ENCODE peak calls at places on chromosomes 1 and 21, in seven cellular contexts. One of them, this sample, is unnamed. For H3K4me1, the result is how much of the 10 kb centered on the place peaks cover.

GRCh38 chr1:220271706-220272046 is 577 bp downstream of the RAB3GAP2 start:
- DNase-seq in colonic mucosa: peak
- DNase-seq in HepG2: no peak
- DNase-seq in fibroblast of lung: peak
- DNase-seq in GM23248: peak
- DNase-seq in HCT116: peak
- DNase-seq in Karpas-422: no peak
- DNase-seq in this sample: peak

GRCh38 chr1:23854568-23854967 is 13.5 kb downstream of the FUCA1 start:
- DNase-seq in Karpas-422: peak
- DNase-seq in HCT116: no peak
- DNase-seq in colonic mucosa: no peak
- DNase-seq in fibroblast of lung: no peak
- DNase-seq in GM23248: peak
- DNase-seq in HepG2: peak
- DNase-seq in this sample: peak

GRCh38 chr1:7036393-7036792 is 251.1 kb downstream of the CAMTA1 start:
- DNase-seq in Karpas-422: no peak
- DNase-seq in colonic mucosa: no peak
- DNase-seq in HCT116: no peak
- DNase-seq in GM23248: no peak
- DNase-seq in fibroblast of lung: no peak
- DNase-seq in HepG2: no peak
- DNase-seq in this sample: no peak

GRCh38 chr1:3858231-3858981 is 1.1 kb downstream of the DFFB start:
- DNase-seq in fibroblast of lung: peak
- DNase-seq in Karpas-422: peak
- DNase-seq in colonic mucosa: no peak
- DNase-seq in HCT116: no peak
- DNase-seq in HepG2: peak
- DNase-seq in GM23248: peak
- DNase-seq in this sample: peak

GRCh38 chr1:175204285-175204684 is 11.7 kb upstream of the KIAA0040 start:
- DNase-seq in GM23248: no peak
- DNase-seq in fibroblast of lung: no peak
- DNase-seq in HepG2: no peak
- DNase-seq in HCT116: no peak
- DNase-seq in Karpas-422: no peak
- DNase-seq in colonic mucosa: no peak
- DNase-seq in this sample: no peak

GRCh38 chr1:161374373-161374772 is 6.7 kb upstream of the CFAP126 start:
- DNase-seq in colonic mucosa: no peak
- DNase-seq in fibroblast of lung: no peak
- DNase-seq in HCT116: no peak
- DNase-seq in GM23248: peak
- DNase-seq in Karpas-422: peak
- DNase-seq in HepG2: peak
- DNase-seq in this sample: no peak

GRCh38 chr1:26584022-26584485 is 54.5 kb downstream of the RPS6KA1 start:
- DNase-seq in GM23248: peak
- DNase-seq in HCT116: peak
- DNase-seq in HepG2: no peak
- DNase-seq in colonic mucosa: no peak
- DNase-seq in Karpas-422: peak
- DNase-seq in fibroblast of lung: no peak
- DNase-seq in this sample: no peak

GRCh38 chr1:153688283-153688682 is 9.8 kb downstream of the NPR1 start:
- DNase-seq in HCT116: no peak
- DNase-seq in fibroblast of lung: no peak
- DNase-seq in colonic mucosa: no peak
- DNase-seq in HepG2: no peak
- DNase-seq in GM23248: no peak
- DNase-seq in Karpas-422: no peak
- DNase-seq in this sample: no peak

GRCh38 chr1:234955107-234955731 is 173.4 kb downstream of the TOMM20 start:
- DNase-seq in HepG2: no peak
- DNase-seq in fibroblast of lung: peak
- DNase-seq in colonic mucosa: peak
- DNase-seq in GM23248: no peak
- DNase-seq in HCT116: no peak
- DNase-seq in Karpas-422: no peak
- DNase-seq in this sample: no peak

GRCh38 chr21:37036177-37036576 is 29.7 kb downstream of the RIPPLY3 start:
- DNase-seq in fibroblast of lung: no peak
- DNase-seq in GM23248: no peak
- DNase-seq in HepG2: no peak
- DNase-seq in HCT116: no peak
- DNase-seq in colonic mucosa: no peak
- DNase-seq in Karpas-422: no peak
- DNase-seq in this sample: no peak

GRCh38 chr1:42743302-42744029 is 3.4 kb upstream of the CLDN19 start:
- DNase-seq in GM23248: no peak
- DNase-seq in Karpas-422: no peak
- DNase-seq in fibroblast of lung: no peak
- DNase-seq in colonic mucosa: no peak
- DNase-seq in HCT116: no peak
- DNase-seq in HepG2: no peak
- DNase-seq in this sample: peak

GRCh38 chr1:33029209-33029608 is 7.5 kb downstream of the AK2 start:
- DNase-seq in HepG2: no peak
- DNase-seq in HCT116: no peak
- DNase-seq in colonic mucosa: no peak
- DNase-seq in fibroblast of lung: no peak
- DNase-seq in Karpas-422: no peak
- DNase-seq in GM23248: no peak
- DNase-seq in this sample: no peak

GRCh38 chr1:6109688-6110087 is 64.0 kb downstream of the KCNAB2 start:
- DNase-seq in HCT116: no peak
- DNase-seq in colonic mucosa: no peak
- DNase-seq in HepG2: no peak
- DNase-seq in GM23248: no peak
- DNase-seq in fibroblast of lung: no peak
- DNase-seq in Karpas-422: no peak
- DNase-seq in this sample: no peak

GRCh38 chr1:209870151-209870831 is 42.5 kb downstream of the UTP25 start:
- DNase-seq in Karpas-422: no peak
- DNase-seq in GM23248: peak
- DNase-seq in HepG2: no peak
- DNase-seq in fibroblast of lung: peak
- DNase-seq in colonic mucosa: no peak
- DNase-seq in HCT116: no peak
- DNase-seq in this sample: peak

GRCh38 chr1:202710070-202711025 is at the start of gene SYT2:
- DNase-seq in GM23248: peak
- DNase-seq in colonic mucosa: peak
- DNase-seq in fibroblast of lung: peak
- DNase-seq in HCT116: no peak
- DNase-seq in Karpas-422: no peak
- DNase-seq in HepG2: no peak
- DNase-seq in this sample: peak

GRCh38 chr1:225378880-225379279 is 49.0 kb downstream of the LBR start:
- DNase-seq in Karpas-422: no peak
- DNase-seq in HCT116: no peak
- DNase-seq in colonic mucosa: no peak
- DNase-seq in GM23248: peak
- DNase-seq in fibroblast of lung: peak
- DNase-seq in HepG2: peak
- DNase-seq in this sample: no peak

GRCh38 chr1:73781257-73781656 is 416.7 kb downstream of the LRRIQ3 start:
- DNase-seq in HCT116: no peak
- DNase-seq in HepG2: peak
- DNase-seq in fibroblast of lung: peak
- DNase-seq in GM23248: no peak
- DNase-seq in Karpas-422: no peak
- DNase-seq in colonic mucosa: peak
- DNase-seq in this sample: no peak

GRCh38 chr1:162381383-162381782 is at the start of gene C1orf226:
- DNase-seq in colonic mucosa: peak
- DNase-seq in fibroblast of lung: peak
- DNase-seq in Karpas-422: no peak
- DNase-seq in HepG2: no peak
- DNase-seq in HCT116: peak
- DNase-seq in GM23248: peak
- DNase-seq in this sample: no peak

GRCh38 chr1:44484155-44484688 is 79.2 kb downstream of the RNF220 start:
- DNase-seq in Karpas-422: no peak
- DNase-seq in colonic mucosa: no peak
- DNase-seq in GM23248: peak
- DNase-seq in fibroblast of lung: peak
- DNase-seq in HCT116: no peak
- DNase-seq in HepG2: peak
- DNase-seq in this sample: no peak

GRCh38 chr1:244662604-244663003 is 9.7 kb downstream of the DESI2 start:
- DNase-seq in fibroblast of lung: no peak
- DNase-seq in GM23248: peak
- DNase-seq in Karpas-422: peak
- DNase-seq in HepG2: no peak
- DNase-seq in HCT116: no peak
- DNase-seq in colonic mucosa: no peak
- DNase-seq in this sample: no peak

GRCh38 chr1:244655186-244655585 is 2.3 kb downstream of the DESI2 start:
- DNase-seq in GM23248: no peak
- DNase-seq in colonic mucosa: no peak
- DNase-seq in HCT116: no peak
- DNase-seq in HepG2: no peak
- DNase-seq in Karpas-422: no peak
- DNase-seq in fibroblast of lung: no peak
- DNase-seq in this sample: no peak

GRCh38 chr1:244660595-244660994 is 7.7 kb downstream of the DESI2 start:
- DNase-seq in GM23248: no peak
- DNase-seq in fibroblast of lung: no peak
- DNase-seq in HCT116: no peak
- DNase-seq in colonic mucosa: no peak
- DNase-seq in HepG2: no peak
- DNase-seq in Karpas-422: no peak
- DNase-seq in this sample: no peak

GRCh38 chr1:244657421-244657820 is 4.5 kb downstream of the DESI2 start:
- DNase-seq in HepG2: no peak
- DNase-seq in fibroblast of lung: no peak
- DNase-seq in colonic mucosa: no peak
- DNase-seq in HCT116: no peak
- DNase-seq in Karpas-422: no peak
- DNase-seq in GM23248: no peak
- DNase-seq in this sample: no peak

GRCh38 chr1:244659694-244660093 is 6.8 kb downstream of the DESI2 start:
- DNase-seq in HCT116: no peak
- DNase-seq in GM23248: no peak
- DNase-seq in colonic mucosa: no peak
- DNase-seq in Karpas-422: no peak
- DNase-seq in fibroblast of lung: no peak
- DNase-seq in HepG2: peak
- DNase-seq in this sample: peak
- H3K4me1 ChIP-seq in HCT116: under half
- H3K4me1 ChIP-seq in GM23248: under half
- H3K4me1 ChIP-seq in colonic mucosa: under half
- H3K4me1 ChIP-seq in Karpas-422: half or more
- H3K4me1 ChIP-seq in fibroblast of lung: under half
- H3K4me1 ChIP-seq in HepG2: half or more
- H3K4me1 ChIP-seq in this sample: under half

DNA sequence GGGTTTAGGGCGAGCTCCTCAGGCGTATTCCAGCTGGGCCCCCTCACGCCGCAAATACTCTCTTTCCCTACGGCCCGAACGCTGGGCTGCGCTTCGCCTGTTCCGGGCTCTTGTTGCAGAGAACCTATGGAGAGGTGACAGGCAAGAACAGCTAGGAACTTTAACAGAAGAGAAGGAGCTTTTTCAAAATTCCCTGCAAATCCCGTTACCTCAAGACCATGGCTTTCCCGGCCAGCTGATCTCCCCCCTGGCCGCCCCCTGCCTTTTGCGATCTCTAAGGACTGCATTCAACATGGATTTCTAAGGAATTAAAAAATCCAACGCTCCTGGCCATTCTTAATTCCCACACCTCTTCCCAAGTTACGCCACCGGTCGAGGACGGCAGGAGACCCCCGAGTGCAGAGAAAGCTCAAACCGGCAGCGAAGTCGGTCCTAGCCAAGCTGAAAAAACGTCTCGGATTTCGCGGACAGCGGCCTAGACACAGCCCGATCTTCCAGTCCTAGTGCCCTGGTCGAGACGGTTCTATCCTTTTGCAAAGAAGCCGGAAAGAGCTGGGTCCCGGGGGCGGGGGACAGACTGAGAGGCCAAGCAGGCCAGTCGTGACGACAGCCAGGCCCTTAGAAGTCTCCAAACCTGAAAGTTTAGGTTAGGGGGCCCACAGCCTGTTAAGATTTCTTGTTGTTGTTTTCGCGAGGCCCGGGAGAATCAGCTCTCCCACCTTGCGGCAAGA is 1.0 kb upstream of the TBX15 start:
- DNase-seq in colonic mucosa: no peak
- DNase-seq in HCT116: no peak
- DNase-seq in GM23248: peak
- DNase-seq in HepG2: no peak
- DNase-seq in fibroblast of lung: no peak
- DNase-seq in Karpas-422: no peak
- DNase-seq in this sample: no peak
- H3K4me3 ChIP-seq in colonic mucosa: no peak
- H3K4me3 ChIP-seq in HCT116: no peak
- H3K4me3 ChIP-seq in GM23248: peak
- H3K4me3 ChIP-seq in HepG2: no peak
- H3K4me3 ChIP-seq in fibroblast of lung: no peak
- H3K4me3 ChIP-seq in Karpas-422: no peak
- H3K4me3 ChIP-seq in this sample: peak

DNA sequence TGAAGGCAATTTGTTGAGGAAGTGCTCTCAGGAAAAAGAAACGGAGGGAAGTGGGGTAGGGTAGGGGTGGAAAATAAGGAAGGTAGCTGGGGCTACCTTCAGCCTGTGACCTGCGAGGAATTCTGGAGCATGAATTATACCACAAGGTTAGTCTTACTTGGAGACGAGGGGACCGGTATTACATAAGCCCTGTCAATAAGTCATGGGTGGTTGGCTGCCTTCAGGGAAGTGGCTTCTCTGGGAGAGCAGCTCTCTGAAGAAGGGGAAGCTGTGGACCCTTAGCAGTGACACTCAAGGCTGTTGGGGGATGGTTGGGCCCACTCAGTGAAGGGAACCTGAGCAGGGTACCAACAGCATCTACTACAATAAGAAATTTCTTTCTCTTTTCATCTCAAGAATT is 111.3 kb downstream of the TNFSF18 start:
- DNase-seq in GM23248: no peak
- DNase-seq in HCT116: no peak
- DNase-seq in colonic mucosa: no peak
- DNase-seq in Karpas-422: no peak
- DNase-seq in HepG2: no peak
- DNase-seq in fibroblast of lung: no peak
- DNase-seq in this sample: no peak
- H3K9ac ChIP-seq in GM23248: no peak
- H3K9ac ChIP-seq in HCT116: no peak
- H3K9ac ChIP-seq in colonic mucosa: no peak
- H3K9ac ChIP-seq in Karpas-422: no peak
- H3K9ac ChIP-seq in HepG2: no peak
- H3K9ac ChIP-seq in fibroblast of lung: no peak
- H3K9ac ChIP-seq in this sample: no peak

DNA sequence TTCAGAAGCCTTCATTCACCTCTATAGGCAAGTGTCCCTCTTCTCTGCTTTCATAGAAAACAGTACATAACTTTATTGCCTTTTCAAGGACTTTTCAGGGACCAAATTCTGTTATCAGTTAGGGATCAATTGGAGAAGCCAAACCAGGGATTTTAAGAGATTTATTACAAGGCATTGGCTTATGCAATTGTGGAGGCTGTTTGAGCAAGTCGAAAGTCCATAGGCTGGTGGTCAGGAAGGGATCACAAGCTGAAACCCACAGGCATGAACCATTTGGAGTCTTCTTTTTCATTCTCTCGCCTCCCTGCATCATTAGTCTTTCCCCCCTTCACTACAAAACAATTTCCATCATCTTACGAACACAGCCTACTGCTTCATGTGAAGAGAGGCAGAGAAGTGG is 34.8 kb upstream of the SYCP1 start:
- DNase-seq in HCT116: no peak
- DNase-seq in HepG2: no peak
- DNase-seq in Karpas-422: no peak
- DNase-seq in GM23248: no peak
- DNase-seq in colonic mucosa: no peak
- DNase-seq in fibroblast of lung: no peak
- DNase-seq in this sample: no peak
- H3K4me1 ChIP-seq in HCT116: under half
- H3K4me1 ChIP-seq in HepG2: under half
- H3K4me1 ChIP-seq in Karpas-422: under half
- H3K4me1 ChIP-seq in GM23248: under half
- H3K4me1 ChIP-seq in colonic mucosa: under half
- H3K4me1 ChIP-seq in fibroblast of lung: under half
- H3K4me1 ChIP-seq in this sample: under half

This sample was measured in adipocyte.